ENCODE peak calls at places on chromosome 6, in seven cellular contexts. S is astrocyte of the spinal cord; Q is neural progenitor cell; N is mesothelial cell of epicardium; U is CD8-positive, alpha-beta T cell; P is AG10803; T is fibroblast of the aortic adventitia. J is an unnamed sample.
A peak's percentile ranks its signal among the peaks of the same experiment; 100 is the strongest.

GRCh38 chr6:49939993-49940498 is 23.9 kb downstream of the DEFB114 start:
- DNase-seq in S (no peak), Q (no peak), N (no peak), U (no peak), P (no peak), T (no peak), J (no peak)

GRCh38 chr6:157747395-157747794 is 75.7 kb upstream of the SNX9 start:
- DNase-seq in S (no peak), Q (no peak), N (no peak), U (no peak), P (no peak), T (peak; percentile 81), J (no peak)

GRCh38 chr6:88168362-88168761 is 2.2 kb upstream of the CNR1 start:
- DNase-seq in S (no peak), Q (no peak), N (no peak), U (no peak), P (no peak), T (no peak), J (no peak)

GRCh38 chr6:84809504-84809903 is 45.1 kb upstream of the TBX18 start:
- DNase-seq in S (no peak), Q (no peak), N (no peak), U (no peak), P (no peak), T (no peak), J (no peak)

GRCh38 chr6:16409531-16410441 is 171.4 kb downstream of the GMPR start:
- DNase-seq in S (peak; percentile 70), Q (peak; percentile 77), N (peak; percentile 54), U (peak; percentile 60), P (peak; percentile 86), T (peak; percentile 73), J (peak; percentile 58)

GRCh38 chr6:135936606-135937005 is 85.1 kb downstream of the PDE7B start:
- DNase-seq in S (peak; percentile 95), Q (no peak), N (no peak), U (no peak), P (peak; percentile 94), T (peak; percentile 97), J (peak; percentile 89)

GRCh38 chr6:127446356-127446755 is 12.8 kb downstream of the KIAA0408 start:
- DNase-seq in S (no peak), Q (no peak), N (no peak), U (no peak), P (peak; percentile 20), T (no peak), J (no peak)

GRCh38 chr6:70314240-70314639 is 11.4 kb upstream of the COL9A1 start:
- DNase-seq in S (no peak), Q (no peak), N (no peak), U (no peak), P (no peak), T (peak; percentile 2), J (no peak)

GRCh38 chr6:111353914-111354464 is 129.0 kb downstream of the REV3L start:
- DNase-seq in S (no peak), Q (no peak), N (no peak), U (no peak), P (peak; percentile 45), T (peak; percentile 13), J (no peak)

GRCh38 chr6:108736832-108737231 is 111.4 kb upstream of the ARMC2 start:
- DNase-seq in S (peak; percentile 77), Q (no peak), N (no peak), U (no peak), P (peak; percentile 71), T (peak; percentile 90), J (peak; percentile 50)

GRCh38 chr6:100453701-100454521 is 10.8 kb downstream of the SIM1 start:
- DNase-seq in S (no peak), Q (peak; percentile 86), N (peak; percentile 42), U (no peak), P (no peak), T (no peak), J (no peak)

GRCh38 chr6:20837189-20837588 is 302.9 kb downstream of the CDKAL1 start:
- DNase-seq in S (no peak), Q (no peak), N (no peak), U (peak; percentile 7), P (no peak), T (no peak), J (no peak)

GRCh38 chr6:43256670-43257664 is 13.7 kb downstream of the TTBK1 start:
- DNase-seq in S (no peak), Q (no peak), N (no peak), U (no peak), P (no peak), T (no peak), J (no peak)

GRCh38 chr6:149153100-149153499 is 164.4 kb upstream of the TAB2 start:
- DNase-seq in S (no peak), Q (no peak), N (no peak), U (no peak), P (no peak), T (no peak), J (no peak)

GRCh38 chr6:147058786-147059434 is 145.3 kb upstream of the STXBP5 start:
- DNase-seq in S (no peak), Q (no peak), N (no peak), U (no peak), P (peak; percentile 8), T (peak; percentile 18), J (no peak)

GRCh38 chr6:169022079-169022478 is 231.6 kb downstream of the THBS2 start:
- DNase-seq in S (no peak), Q (peak; percentile 20), N (no peak), U (no peak), P (no peak), T (no peak), J (no peak)

GRCh38 chr6:37303891-37304503 is 46.1 kb upstream of the TMEM217 start:
- DNase-seq in S (peak; percentile 27), Q (peak; percentile 20), N (no peak), U (no peak), P (peak; percentile 54), T (peak; percentile 64), J (peak; percentile 33)

GRCh38 chr6:141472550-141472949 is 660.2 kb upstream of the GJE1 start:
- DNase-seq in S (no peak), Q (no peak), N (no peak), U (no peak), P (no peak), T (no peak), J (no peak)

GRCh38 chr6:122735618-122736017 is 43.9 kb upstream of the FABP7 start:
- DNase-seq in S (no peak), Q (no peak), N (no peak), U (no peak), P (no peak), T (no peak), J (no peak)

GRCh38 chr6:53410508-53411258 is 61.9 kb upstream of the ELOVL5 start:
- DNase-seq in S (peak; percentile 45), Q (no peak), N (no peak), U (peak; percentile 56), P (peak; percentile 42), T (peak; percentile 56), J (peak; percentile 7)

GRCh38 chr6:32194825-32195651 is 2.6 kb upstream of the GPSM3 start:
- DNase-seq in S (peak; percentile 67), Q (peak; percentile 53), N (no peak), U (no peak), P (peak; percentile 61), T (peak; percentile 74), J (no peak)

GRCh38 chr6:32195902-32196681 is 3.6 kb upstream of the GPSM3 start:
- DNase-seq in S (peak; percentile 90), Q (peak; percentile 93), N (peak; percentile 76), U (peak; percentile 60), P (peak; percentile 79), T (peak; percentile 81), J (no peak)

GRCh38 chr6:32194388-32194787 is 1.9 kb upstream of the GPSM3 start:
- DNase-seq in S (no peak), Q (no peak), N (no peak), U (no peak), P (no peak), T (no peak), J (no peak)

GRCh38 chr6:32196682-32197616 is 4.5 kb upstream of the GPSM3 start:
- DNase-seq in S (peak; percentile 4), Q (peak; percentile 29), N (no peak), U (no peak), P (no peak), T (peak; percentile 12), J (no peak)

DNA sequence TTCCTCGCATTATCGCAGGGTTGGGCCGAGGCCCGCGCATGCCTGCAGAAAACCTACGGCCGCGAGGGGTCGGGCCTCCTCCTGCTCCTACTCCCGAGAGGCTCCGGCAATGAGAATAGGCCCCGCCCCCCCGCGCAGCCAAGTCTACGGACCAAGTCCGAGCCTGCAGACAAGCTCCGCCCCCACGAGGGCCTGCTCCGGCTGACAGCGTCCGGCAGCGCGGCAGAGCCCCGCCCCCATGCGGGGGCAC is 3.1 kb upstream of the GPSM3 start:
- DNase-seq in S (peak; percentile 100), Q (peak; percentile 100), N (peak; percentile 100), U (peak; percentile 100), P (peak; percentile 100), T (peak; percentile 99), J (peak; percentile 96)
- TF ChIP-seq CTCF in S (peak; percentile 54), Q (peak; percentile 34), N (peak; percentile 66), U (peak; percentile 10), P (peak; percentile 32), T (peak; percentile 68), J (peak; percentile 31)

GRCh38 chr6:104483225-104483834 is 376.4 kb downstream of the HACE1 start:
- DNase-seq in S (peak; percentile 0), Q (no peak), N (no peak), U (no peak), P (peak; percentile 4), T (peak; percentile 3), J (no peak)
- TF ChIP-seq CTCF in S (peak; percentile 25), Q (peak; percentile 82), N (no peak), U (no peak), P (peak; percentile 34), T (peak; percentile 10), J (peak; percentile 31)

GRCh38 chr6:89243331-89243629 is 26.1 kb upstream of the GABRR1 start:
- DNase-seq in S (no peak), Q (no peak), N (no peak), U (no peak), P (peak; percentile 50), T (no peak), J (no peak)

GRCh38 chr6:89237158-89237557 is 20.0 kb upstream of the GABRR1 start:
- DNase-seq in S (no peak), Q (no peak), N (no peak), U (no peak), P (no peak), T (no peak), J (no peak)

GRCh38 chr6:89239338-89239737 is 22.2 kb upstream of the GABRR1 start:
- DNase-seq in S (no peak), Q (no peak), N (no peak), U (peak; percentile 19), P (no peak), T (no peak), J (no peak)

GRCh38 chr6:89244237-89244985 is 27.3 kb upstream of the GABRR1 start:
- DNase-seq in S (no peak), Q (no peak), N (no peak), U (no peak), P (no peak), T (no peak), J (no peak)

GRCh38 chr6:89242574-89243330 is 25.6 kb upstream of the GABRR1 start:
- DNase-seq in S (peak; percentile 65), Q (peak; percentile 44), N (no peak), U (no peak), P (peak; percentile 53), T (peak; percentile 79), J (peak; percentile 32)
- TF ChIP-seq CTCF in S (peak; percentile 52), Q (peak; percentile 56), N (peak; percentile 47), U (peak; percentile 35), P (peak; percentile 67), T (peak; percentile 65), J (peak; percentile 26)

DNA sequence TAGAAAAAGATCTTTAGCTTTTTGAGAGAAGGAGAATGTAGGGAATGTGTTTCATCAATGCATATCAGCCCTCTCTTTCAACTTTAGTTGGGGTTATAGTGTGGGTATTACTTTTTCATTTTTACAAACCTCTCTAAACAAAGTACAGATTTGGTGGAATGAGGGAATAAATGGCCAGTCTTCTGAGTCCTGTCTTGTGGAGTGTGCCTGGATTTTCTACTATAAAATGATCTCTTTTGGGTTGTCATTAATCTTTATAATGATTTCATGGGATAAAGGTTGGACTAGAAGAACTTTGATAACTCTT is 209.3 kb downstream of the RNF144B start:
- DNase-seq in S (no peak), Q (no peak), N (no peak), U (no peak), P (no peak), T (no peak), J (no peak)
- TF ChIP-seq CTCF in S (no peak), Q (no peak), N (peak; percentile 56), U (peak; percentile 61), P (no peak), T (no peak), J (no peak)

J was measured in HFF-Myc.